ENCODE peak calls at places on chromosomes 4 and X, in seven cellular contexts. L is mesendoderm, A is IMR-90, T is neuronal stem cell, V is H9, P is H1, U is trophoblast cell. Z is an unnamed sample.

GRCh38 chr4:148770848-148771247 is 328.6 kb upstream of the NR3C2 start:
- DNase-seq in L (peak), A (peak), T (no peak), V (no peak), P (no peak), U (no peak), Z (no peak)

GRCh38 chrX:136768469-136769084 is 12.2 kb downstream of the ARHGEF6 start:
- DNase-seq in L (peak), A (peak), T (no peak), V (peak), P (no peak), U (peak), Z (peak)

GRCh38 chrX:45445745-45446412 is 245.2 kb upstream of the DIPK2B start:
- DNase-seq in L (no peak), A (peak), T (no peak), V (no peak), P (no peak), U (no peak), Z (peak)

GRCh38 chr4:173301518-173302201 is 32.5 kb downstream of the HMGB2 start:
- DNase-seq in L (peak), A (peak), T (no peak), V (no peak), P (no peak), U (no peak), Z (peak)

GRCh38 chrX:50206753-50207152 is 2.2 kb downstream of the CCNB3 start:
- DNase-seq in L (peak), A (no peak), T (no peak), V (no peak), P (no peak), U (no peak), Z (no peak)

GRCh38 chrX:8272846-8273245 is 101.8 kb upstream of the VCX2 start:
- DNase-seq in L (no peak), A (no peak), T (no peak), V (no peak), P (no peak), U (peak), Z (no peak)

GRCh38 chr4:184269879-184270430 is 52.3 kb upstream of the ENPP6 start:
- DNase-seq in L (no peak), A (no peak), T (no peak), V (peak), P (no peak), U (no peak), Z (no peak)

GRCh38 chr4:150722908-150723362 is 141.0 kb downstream of the MAB21L2 start:
- DNase-seq in L (peak), A (no peak), T (no peak), V (peak), P (no peak), U (no peak), Z (peak)

GRCh38 chrX:119502727-119503483 is 34.7 kb downstream of the SLC25A5 start:
- DNase-seq in L (no peak), A (peak), T (no peak), V (peak), P (no peak), U (no peak), Z (peak)

GRCh38 chr4:173684223-173684622 is 154.2 kb upstream of the HAND2 start:
- DNase-seq in L (no peak), A (no peak), T (no peak), V (no peak), P (no peak), U (no peak), Z (peak)

GRCh38 chr4:155509619-155510018 is 132.9 kb upstream of the MAP9 start:
- DNase-seq in L (no peak), A (peak), T (no peak), V (no peak), P (no peak), U (no peak), Z (peak)

GRCh38 chrX:155632424-155633100 is 19.8 kb upstream of the TMLHE start:
- DNase-seq in L (no peak), A (peak), T (no peak), V (no peak), P (no peak), U (peak), Z (peak)

GRCh38 chr4:13521047-13521446 is 23.3 kb downstream of the NKX3-2 start:
- DNase-seq in L (no peak), A (no peak), T (no peak), V (no peak), P (no peak), U (no peak), Z (no peak)

GRCh38 chrX:54754854-54755253 is 43.2 kb downstream of the ITIH6 start:
- DNase-seq in L (no peak), A (no peak), T (no peak), V (no peak), P (no peak), U (no peak), Z (no peak)

GRCh38 chrX:45771114-45771513 is 570.4 kb upstream of the DIPK2B start:
- DNase-seq in L (no peak), A (peak), T (no peak), V (no peak), P (no peak), U (peak), Z (peak)

GRCh38 chr4:168919706-168920324 is 90.2 kb downstream of the CBR4 start:
- DNase-seq in L (no peak), A (no peak), T (no peak), V (no peak), P (peak), U (no peak), Z (no peak)

GRCh38 chr4:127993150-127993549 is 27.9 kb downstream of the ABHD18 start:
- DNase-seq in L (no peak), A (no peak), T (no peak), V (no peak), P (no peak), U (no peak), Z (no peak)

GRCh38 chr4:54784188-54784671 is 126.5 kb downstream of the KIT start:
- DNase-seq in L (no peak), A (peak), T (no peak), V (no peak), P (no peak), U (peak), Z (peak)

GRCh38 chrX:136452614-136453013 is 35.1 kb upstream of the BRS3 start:
- DNase-seq in L (no peak), A (no peak), T (no peak), V (no peak), P (no peak), U (no peak), Z (no peak)

GRCh38 chrX:153667281-153667831 is 6.3 kb downstream of the PNCK start:
- DNase-seq in L (no peak), A (no peak), T (no peak), V (no peak), P (no peak), U (no peak), Z (no peak)

GRCh38 chr4:6643141-6643847 is 2.8 kb downstream of the MRFAP1 start:
- DNase-seq in L (no peak), A (no peak), T (no peak), V (no peak), P (no peak), U (no peak), Z (no peak)

GRCh38 chrX:24498181-24498580 is 33.1 kb downstream of the PDK3 start:
- DNase-seq in L (peak), A (no peak), T (peak), V (no peak), P (no peak), U (no peak), Z (no peak)

GRCh38 chr4:102871772-102872171 is 3.0 kb downstream of the CISD2 start:
- DNase-seq in L (peak), A (no peak), T (no peak), V (no peak), P (no peak), U (no peak), Z (peak)

GRCh38 chrX:5575407-5575806 is 653.3 kb downstream of the NLGN4X start:
- DNase-seq in L (no peak), A (no peak), T (no peak), V (no peak), P (no peak), U (no peak), Z (peak)

GRCh38 chr4:55125763-55126541 is 557 bp upstream of the KDR start:
- DNase-seq in L (peak), A (no peak), T (no peak), V (peak), P (peak), U (no peak), Z (peak)

GRCh38 chr4:86338989-86339388 is 20.9 kb downstream of the MAPK10 start:
- DNase-seq in L (peak), A (peak), T (no peak), V (no peak), P (no peak), U (peak), Z (peak)

GRCh38 chr4:150173420-150173819 is 95.2 kb downstream of the DCLK2 start:
- DNase-seq in L (no peak), A (no peak), T (no peak), V (no peak), P (no peak), U (no peak), Z (peak)

GRCh38 chr4:174444390-174444789 is 77.9 kb downstream of the HPGD start:
- DNase-seq in L (no peak), A (no peak), T (no peak), V (no peak), P (no peak), U (no peak), Z (no peak)

GRCh38 chrX:154526901-154527675 is 11.1 kb upstream of the FAM3A start:
- DNase-seq in L (peak), A (peak), T (peak), V (peak), P (peak), U (peak), Z (peak)

GRCh38 chr4:109559625-109559982 is 442 bp upstream of the MCUB start:
- DNase-seq in L (peak), A (no peak), T (no peak), V (peak), P (peak), U (peak), Z (no peak)

GRCh38 chr4:159240690-159241089 is 137.8 kb downstream of the RAPGEF2 start:
- DNase-seq in L (no peak), A (peak), T (no peak), V (no peak), P (no peak), U (no peak), Z (peak)

DNA sequence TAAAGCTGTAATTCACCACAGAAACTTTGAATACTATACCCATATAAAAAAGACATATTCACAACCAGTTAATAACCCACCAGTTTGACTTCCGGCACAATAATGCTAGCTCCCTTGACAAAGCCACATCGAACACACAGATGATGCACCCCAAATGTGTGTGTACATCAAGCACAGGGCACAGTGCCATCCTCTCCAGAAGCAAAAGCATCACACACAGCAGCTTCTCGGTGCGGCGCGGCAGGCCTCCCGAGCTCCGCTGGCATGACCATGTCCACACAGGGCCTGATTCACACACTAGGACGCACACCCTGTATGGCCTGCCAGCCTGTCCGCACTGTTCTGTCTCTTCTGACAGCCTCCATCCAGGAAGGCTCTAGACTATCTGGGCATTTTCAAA is 88.0 kb downstream of the LEF1 start:
- DNase-seq in L (no peak), A (no peak), T (no peak), V (no peak), P (no peak), U (no peak), Z (no peak)
- H3K18ac ChIP-seq in L (no peak), A (no peak), T (peak), V (no peak), P (no peak), U (no peak), Z (no peak)

DNA sequence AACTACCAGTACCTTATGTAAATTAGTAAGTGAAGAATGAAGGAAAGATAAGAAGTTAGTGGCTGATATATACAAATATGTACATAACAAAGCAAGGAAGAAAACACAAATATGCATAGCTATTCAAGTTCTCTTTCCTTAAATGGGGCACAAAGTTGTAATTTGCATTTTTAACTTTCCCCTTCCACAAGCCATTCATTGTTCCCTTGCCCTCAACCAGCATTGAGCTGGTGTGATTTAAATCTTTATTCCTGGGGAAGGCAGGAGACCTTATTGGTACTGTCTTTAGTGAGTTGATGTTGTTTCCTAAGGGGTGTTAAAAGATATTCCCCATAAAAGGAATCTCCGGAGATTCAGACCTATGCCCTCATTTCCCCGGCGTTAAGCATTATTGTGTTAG is 735.3 kb downstream of the PCDH18 start:
- DNase-seq in L (no peak), A (no peak), T (no peak), V (no peak), P (no peak), U (no peak), Z (no peak)
- H3K23ac ChIP-seq in L (no peak), A (no peak), T (no peak), V (no peak), P (no peak), U (no peak), Z (no peak)

DNA sequence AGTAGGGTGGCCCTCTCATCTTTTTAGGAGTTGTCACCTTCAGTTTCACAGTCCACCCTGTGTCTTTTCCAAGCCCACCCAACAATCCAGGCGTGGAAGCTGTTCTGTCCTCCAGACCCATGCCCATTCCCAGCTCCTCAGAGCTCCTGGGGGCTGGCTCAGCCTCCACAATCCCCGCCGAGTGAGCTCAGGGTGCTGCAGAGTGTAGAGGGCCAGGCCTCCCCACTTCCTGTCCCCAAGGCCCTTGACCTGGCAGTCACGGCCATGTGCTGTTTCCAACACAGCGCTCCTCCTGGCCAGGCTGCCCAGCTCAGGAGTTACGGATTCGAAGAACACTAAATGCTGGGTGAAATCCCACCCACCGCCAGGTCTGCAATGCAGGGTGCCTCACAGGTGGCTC is 31.8 kb downstream of the PDHA1 start:
- DNase-seq in L (no peak), A (no peak), T (no peak), V (no peak), P (no peak), U (no peak), Z (no peak)
- H3K18ac ChIP-seq in L (no peak), A (no peak), T (no peak), V (no peak), P (no peak), U (no peak), Z (no peak)

GRCh38 chr4:4985036-4985435 is 34.2 kb downstream of the CYTL1 start:
- DNase-seq in L (no peak), A (no peak), T (no peak), V (no peak), P (no peak), U (no peak), Z (no peak)
- H3K23ac ChIP-seq in L (no peak), A (no peak), T (no peak), V (no peak), P (no peak), U (no peak), Z (no peak)

GRCh38 chr4:106032851-106033286 is 137.6 kb downstream of the NPNT start:
- DNase-seq in L (no peak), A (no peak), T (no peak), V (no peak), P (no peak), U (no peak), Z (peak)
- H3K18ac ChIP-seq in L (no peak), A (no peak), T (no peak), V (no peak), P (no peak), U (no peak), Z (no peak)

GRCh38 chr4:99917575-99917974 is 23.3 kb upstream of the LAMTOR3 start:
- DNase-seq in L (no peak), A (no peak), T (no peak), V (no peak), P (no peak), U (no peak), Z (no peak)

GRCh38 chr4:99921174-99921573 is 25.2 kb downstream of the DNAJB14 start:
- DNase-seq in L (no peak), A (no peak), T (no peak), V (no peak), P (no peak), U (no peak), Z (no peak)

GRCh38 chr4:99918656-99919055 is 24.4 kb upstream of the LAMTOR3 start:
- DNase-seq in L (no peak), A (no peak), T (no peak), V (no peak), P (no peak), U (no peak), Z (no peak)

GRCh38 chr4:99915449-99915848 is 21.2 kb upstream of the LAMTOR3 start:
- DNase-seq in L (no peak), A (peak), T (no peak), V (no peak), P (no peak), U (no peak), Z (no peak)
- H3K23ac ChIP-seq in L (no peak), A (no peak), T (no peak), V (no peak), P (no peak), U (no peak), Z (no peak)

DNA sequence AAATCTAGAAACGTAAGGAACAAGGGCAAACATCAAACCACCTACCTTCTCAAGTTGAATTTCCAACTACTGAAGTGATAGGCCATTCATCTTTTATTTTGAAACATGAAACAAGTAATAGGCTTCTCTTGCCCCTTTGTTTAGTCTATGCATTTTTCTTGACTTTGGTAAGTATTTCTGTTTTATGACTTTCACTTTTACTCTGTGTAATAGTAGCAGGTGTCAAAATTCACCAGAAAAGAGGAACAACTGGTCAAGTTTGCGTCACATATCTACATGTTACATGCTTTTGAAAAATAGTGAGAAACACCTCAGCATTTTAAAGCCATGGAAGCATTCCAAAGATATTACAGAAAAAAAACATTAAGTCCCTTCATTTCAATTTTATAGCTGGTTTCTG is 157.1 kb upstream of the FTHL17 start:
- DNase-seq in L (no peak), A (peak), T (no peak), V (no peak), P (no peak), U (no peak), Z (no peak)
- H3K18ac ChIP-seq in L (no peak), A (no peak), T (no peak), V (no peak), P (no peak), U (no peak), Z (no peak)